ENCODE peak calls at places on chromosomes 3 and 15, in eight cellular contexts. X, L, Y, B, S, N, M and U are unnamed samples.

GRCh38 chr3:11120091-11120845 is 34.0 kb upstream of the HRH1 start:
- DNase-seq in X (no peak), M (no peak), L (no peak), S (no peak), B (no peak), N (no peak), Y (no peak), U (no peak)

GRCh38 chr3:116020989-116021388 is 397.7 kb downstream of the GAP43 start:
- DNase-seq in B (no peak), N (no peak), M (no peak), Y (no peak), S (no peak), X (no peak), L (no peak), U (no peak)

GRCh38 chr15:35444557-35445204 is 101.3 kb downstream of the DPH6 start:
- DNase-seq in Y (no peak), N (no peak), L (peak; percentile 3), S (no peak), X (peak; percentile 8), M (no peak), B (no peak), U (peak; percentile 72)

GRCh38 chr3:62332771-62333381 is 40.5 kb downstream of the FEZF2 start:
- DNase-seq in S (peak; percentile 57), N (no peak), Y (no peak), B (peak; percentile 6), X (no peak), L (peak; percentile 11), M (no peak), U (peak; percentile 21)

GRCh38 chr3:50345586-50345985 is at the start of gene ZMYND10:
- DNase-seq in L (peak; percentile 64), S (no peak), B (peak; percentile 54), N (peak; percentile 80), X (peak; percentile 76), M (peak; percentile 73), Y (peak; percentile 93), U (no peak)

GRCh38 chr3:164250923-164251322 is 827.4 kb downstream of the SI start:
- DNase-seq in B (no peak), L (no peak), N (no peak), X (no peak), Y (no peak), S (no peak), M (no peak), U (no peak)

GRCh38 chr15:101428758-101429157 is 60.7 kb downstream of the PCSK6 start:
- DNase-seq in L (no peak), M (no peak), X (no peak), S (no peak), N (no peak), Y (peak; percentile 68), B (no peak), U (no peak)

GRCh38 chr15:51806123-51806522 is 23.3 kb upstream of the TMOD3 start:
- DNase-seq in B (no peak), Y (no peak), X (no peak), S (no peak), M (no peak), N (no peak), L (no peak), U (no peak)

GRCh38 chr3:132417695-132418520 is 606 bp downstream of the DNAJC13 start:
- DNase-seq in N (peak; percentile 11), X (peak; percentile 21), Y (no peak), L (peak; percentile 62), S (peak; percentile 33), M (no peak), B (peak; percentile 75), U (peak; percentile 86)

DNA sequence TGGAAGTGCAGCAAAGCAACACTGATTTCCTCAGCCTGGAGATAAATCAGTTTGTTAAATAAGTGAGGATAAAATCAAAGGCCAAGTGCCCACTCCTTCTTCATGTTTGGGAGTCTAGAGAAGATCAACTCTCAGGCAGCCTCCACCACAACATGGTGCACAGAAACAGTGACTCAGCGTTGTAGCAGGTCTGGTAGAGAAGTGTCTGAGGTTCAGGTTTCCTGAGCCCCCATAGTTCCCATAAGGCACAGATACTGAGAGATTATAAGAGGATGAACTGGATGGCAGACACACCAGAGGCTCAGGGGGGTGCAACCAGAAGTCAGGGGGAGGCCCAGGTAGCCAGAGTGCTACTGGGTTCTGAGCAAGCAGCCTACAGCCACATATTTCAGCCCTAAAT is 166.7 kb downstream of the FRMD5 start:
- DNase-seq in X (no peak), B (no peak), N (no peak), L (no peak), Y (no peak), M (no peak), S (no peak), U (peak; percentile 55)
- TF ChIP-seq POLR2A in X (no peak), B (no peak), N (no peak), L (no peak), Y (no peak), M (no peak), S (no peak), U (no peak)

DNA sequence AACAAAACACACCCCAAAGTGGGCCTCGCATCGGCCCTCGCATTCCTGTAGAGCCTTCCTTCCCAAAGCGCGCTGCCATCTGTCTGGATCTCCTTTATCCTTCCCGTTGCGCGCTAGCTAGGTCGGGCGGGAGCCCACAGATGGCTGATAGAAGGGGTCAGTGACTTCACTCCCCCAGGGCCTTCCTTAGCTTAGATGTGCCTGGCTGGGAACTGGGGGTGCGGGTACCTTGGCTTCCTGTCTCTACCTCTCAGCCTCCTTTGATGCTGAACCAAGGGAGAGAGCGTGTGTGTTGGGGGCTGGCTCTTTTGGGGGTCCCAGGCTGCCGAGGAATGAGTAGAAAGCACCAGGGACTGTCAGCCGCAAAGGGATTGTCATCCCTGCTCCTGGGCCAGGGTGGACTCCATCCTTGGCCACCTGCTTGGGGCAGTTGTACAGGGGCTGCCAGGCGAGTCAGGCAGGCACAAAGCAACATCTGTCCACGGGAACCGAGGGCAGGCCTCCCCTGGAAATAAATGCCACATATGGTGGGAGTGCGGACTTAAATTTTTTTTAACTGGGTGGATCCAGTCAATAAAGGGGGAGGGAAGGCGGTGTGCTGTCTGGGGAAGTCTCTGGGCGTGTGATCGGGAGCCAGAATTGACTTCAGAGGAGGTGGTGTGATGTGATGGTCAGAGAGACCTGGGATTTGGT is 1.9 kb downstream of the SMAD3 start:
- DNase-seq in N (no peak), S (no peak), L (no peak), X (no peak), Y (no peak), M (peak; percentile 58), B (peak; percentile 19), U (peak; percentile 38)
- TF ChIP-seq POLR2A in N (no peak), S (no peak), L (no peak), X (no peak), Y (no peak), M (no peak), B (no peak), U (no peak)

GRCh38 chr3:100463646-100464155 is 28.7 kb upstream of the TMEM45A start:
- DNase-seq in M (no peak), S (no peak), Y (no peak), L (no peak), N (no peak), B (no peak), X (no peak), U (no peak)

GRCh38 chr3:100458814-100459213 is 33.6 kb upstream of the TMEM45A start:
- DNase-seq in Y (no peak), S (no peak), X (no peak), B (no peak), L (no peak), N (no peak), M (no peak), U (no peak)

GRCh38 chr3:100467133-100467532 is 25.3 kb upstream of the TMEM45A start:
- DNase-seq in S (no peak), X (no peak), L (no peak), N (no peak), M (no peak), Y (no peak), B (no peak), U (no peak)

GRCh38 chr3:100465871-100466777 is 26.3 kb upstream of the TMEM45A start:
- DNase-seq in X (no peak), L (no peak), N (no peak), S (no peak), Y (no peak), B (no peak), M (no peak), U (no peak)

GRCh38 chr3:100463002-100463401 is 29.4 kb upstream of the TMEM45A start:
- DNase-seq in L (peak; percentile 66), N (peak; percentile 42), Y (no peak), S (peak; percentile 51), X (peak; percentile 53), B (peak; percentile 65), M (no peak), U (peak; percentile 52)
- TF ChIP-seq POLR2A in L (no peak), N (no peak), Y (no peak), S (no peak), X (no peak), B (no peak), M (no peak), U (no peak)

DNA sequence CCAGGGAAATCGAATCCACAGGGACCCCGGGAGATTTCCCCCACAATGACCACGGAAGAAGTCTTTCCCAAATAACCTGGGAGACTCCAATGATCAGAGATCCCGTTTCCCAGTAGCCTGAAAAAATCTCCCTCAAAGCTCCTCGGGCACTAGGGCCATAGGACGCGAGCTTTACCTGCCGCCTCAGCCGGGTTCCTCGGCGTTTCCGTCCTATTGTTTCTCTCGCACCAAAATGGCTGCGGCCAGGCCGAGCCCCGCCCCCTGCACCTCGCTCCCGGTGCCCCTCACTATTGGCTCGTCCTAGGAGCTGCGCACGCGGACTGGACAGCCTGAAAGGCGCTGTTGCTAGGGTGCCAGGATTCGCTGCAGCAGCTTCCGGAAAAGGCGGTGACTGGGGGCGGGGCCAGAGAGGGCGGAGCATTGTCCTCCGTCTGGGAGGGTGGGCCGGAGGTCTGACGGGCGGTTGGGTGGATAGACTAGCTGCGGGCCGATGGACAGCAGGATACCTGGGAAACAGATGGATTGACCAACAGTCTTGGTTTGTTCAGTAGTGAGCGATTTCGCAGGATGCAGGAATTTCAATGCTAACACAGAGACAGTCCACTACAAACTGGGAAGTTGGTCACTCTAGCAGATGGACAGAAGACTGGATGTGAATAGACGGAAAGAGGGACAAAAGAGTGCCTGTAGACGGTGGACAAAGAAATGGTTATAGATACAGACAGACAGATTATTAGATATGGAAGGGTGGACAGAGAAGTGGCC is at the start of gene IP6K2:
- DNase-seq in L (peak; percentile 99), N (peak; percentile 93), B (peak; percentile 99), X (peak; percentile 87), S (peak; percentile 96), Y (peak; percentile 100), M (peak; percentile 99), U (peak; percentile 99)
- TF ChIP-seq POLR2A in L (peak; percentile 33), N (peak; percentile 92), B (peak; percentile 88), X (peak; percentile 50), S (peak; percentile 90), Y (no peak), M (peak; percentile 87), U (peak; percentile 97)

DNA sequence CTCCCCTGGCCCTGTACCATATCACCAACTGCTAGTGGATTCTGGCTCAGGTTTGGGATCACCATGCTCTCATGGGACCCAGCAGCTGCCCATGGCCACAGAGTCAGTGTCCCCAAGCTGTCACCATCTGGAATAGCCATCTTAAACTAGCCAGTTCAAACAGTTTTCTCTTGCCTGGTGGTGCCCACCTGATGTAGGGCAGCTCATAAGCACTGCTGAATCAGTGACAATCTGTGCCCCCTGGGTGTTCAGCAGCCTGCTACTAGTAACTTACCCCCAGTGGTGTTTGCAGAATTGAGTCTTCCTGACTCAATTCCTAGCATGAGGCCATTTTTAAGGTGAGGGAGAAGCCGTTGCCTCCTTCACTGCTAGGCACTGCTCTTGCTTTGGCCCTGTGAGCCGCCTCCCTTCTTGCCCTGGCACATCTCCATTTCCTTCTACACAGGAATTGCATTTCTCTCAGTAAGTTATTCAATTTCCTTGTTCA is 7.9 kb downstream of the RPSA start:
- DNase-seq in B (peak; percentile 39), N (no peak), M (no peak), X (no peak), L (no peak), S (no peak), Y (no peak), U (no peak)
- TF ChIP-seq POLR2A in B (no peak), N (peak; percentile 73), M (no peak), X (no peak), L (no peak), S (no peak), Y (no peak), U (peak; percentile 85)